ENCODE peak calls at places on chromosomes 1 and 21, in five cellular contexts. K is spleen, W is breast epithelium, I is body of pancreas, G is adrenal gland. B is an unnamed sample.

GRCh38 chr1:238660849-238661248 is 725.5 kb upstream of the CHRM3 start:
- DNase-seq in K (no peak), W (no peak), I (no peak), G (no peak), B (no peak)

GRCh38 chr1:217026506-217026905 is 303.3 kb upstream of the ESRRG start:
- DNase-seq in K (no peak), W (no peak), I (peak; percentile 12), G (no peak), B (no peak)

GRCh38 chr1:192732787-192733186 is 76.1 kb upstream of the RGS2 start:
- DNase-seq in K (no peak), W (no peak), I (no peak), G (no peak), B (no peak)

GRCh38 chr1:29808141-29808995 is 572.0 kb downstream of the PTPRU start:
- DNase-seq in K (no peak), W (no peak), I (no peak), G (peak; percentile 20), B (no peak)

GRCh38 chr1:100438375-100438774 is 86.1 kb downstream of the CDC14A start:
- DNase-seq in K (no peak), W (no peak), I (no peak), G (no peak), B (no peak)

GRCh38 chr1:156838972-156839371 is 19.9 kb downstream of the INSRR start:
- DNase-seq in K (peak; percentile 56), W (no peak), I (no peak), G (no peak), B (no peak)

GRCh38 chr21:36882776-36883175 is 83.7 kb downstream of the HLCS start:
- DNase-seq in K (no peak), W (no peak), I (no peak), G (no peak), B (no peak)

GRCh38 chr1:205963352-205963751 is 20.1 kb upstream of the SLC26A9 start:
- DNase-seq in K (no peak), W (no peak), I (no peak), G (no peak), B (no peak)

GRCh38 chr1:232428781-232429530 is 201.0 kb downstream of the SIPA1L2 start:
- DNase-seq in K (no peak), W (no peak), I (no peak), G (no peak), B (no peak)

GRCh38 chr1:40380817-40381216 is 7.3 kb downstream of the SMAP2 start:
- DNase-seq in K (no peak), W (no peak), I (no peak), G (no peak), B (no peak)

GRCh38 chr21:18245493-18245967 is 897 bp downstream of the CHODL start:
- DNase-seq in K (no peak), W (no peak), I (no peak), G (no peak), B (no peak)

GRCh38 chr1:231596337-231596791 is 30.2 kb upstream of the DISC1 start:
- DNase-seq in K (no peak), W (no peak), I (no peak), G (no peak), B (no peak)

GRCh38 chr1:107073493-107073892 is 17.0 kb downstream of the PRMT6 start:
- DNase-seq in K (no peak), W (no peak), I (no peak), G (no peak), B (no peak)

GRCh38 chr1:3968851-3969250 is 68.8 kb upstream of the C1orf174 start:
- DNase-seq in K (no peak), W (no peak), I (no peak), G (no peak), B (no peak)

GRCh38 chr1:75690547-75690946 is 34.0 kb upstream of the ACADM start:
- DNase-seq in K (no peak), W (no peak), I (no peak), G (no peak), B (no peak)

GRCh38 chr1:143625886-143626285 is 345.9 kb downstream of the FAM72C start:
- DNase-seq in K (no peak), W (no peak), I (no peak), G (no peak), B (no peak)

GRCh38 chr1:111618953-111619634 is 495 bp upstream of the RAP1A start:
- DNase-seq in K (peak; percentile 79), W (no peak), I (no peak), G (no peak), B (no peak)

GRCh38 chr1:11738783-11739182 is 2.8 kb downstream of the AGTRAP start:
- DNase-seq in K (peak; percentile 73), W (no peak), I (no peak), G (no peak), B (no peak)

GRCh38 chr1:241551759-241552638 is 19.8 kb downstream of the KMO start:
- DNase-seq in K (peak; percentile 88), W (no peak), I (no peak), G (peak; percentile 59), B (peak; percentile 43)

GRCh38 chr1:226405411-226405988 is 2.4 kb downstream of the PARP1 start:
- DNase-seq in K (peak; percentile 77), W (no peak), I (no peak), G (no peak), B (no peak)

GRCh38 chr1:82565546-82565945 is 764.8 kb downstream of the ADGRL2 start:
- DNase-seq in K (no peak), W (no peak), I (peak; percentile 13), G (no peak), B (peak; percentile 13)

GRCh38 chr1:66335859-66336640 is 197.9 kb upstream of the SGIP1 start:
- DNase-seq in K (peak; percentile 87), W (no peak), I (peak; percentile 29), G (peak; percentile 86), B (peak; percentile 73)

GRCh38 chr1:178502330-178502714 is 5.6 kb upstream of the CLEC20A start:
- DNase-seq in K (no peak), W (no peak), I (no peak), G (peak; percentile 33), B (no peak)

GRCh38 chr1:201307239-201307638 is 23.9 kb downstream of the PKP1 start:
- DNase-seq in K (no peak), W (no peak), I (no peak), G (no peak), B (no peak)

GRCh38 chr1:26378088-26378878 is 5.7 kb upstream of the ZNF683 start:
- DNase-seq in K (peak; percentile 86), W (no peak), I (no peak), G (peak; percentile 52), B (no peak)

GRCh38 chr1:206547104-206547503 is 39.8 kb downstream of the RASSF5 start:
- DNase-seq in K (peak; percentile 8), W (no peak), I (no peak), G (no peak), B (no peak)

GRCh38 chr1:113153116-113153803 is 80.3 kb downstream of the LRIG2 start:
- DNase-seq in K (no peak), W (no peak), I (peak; percentile 30), G (no peak), B (no peak)

GRCh38 chr1:168786476-168787330 is 57.7 kb upstream of the DPT start:
- DNase-seq in K (no peak), W (no peak), I (no peak), G (no peak), B (no peak)

GRCh38 chr1:171595324-171595723 is 26.7 kb upstream of the MYOCOS start:
- DNase-seq in K (no peak), W (no peak), I (no peak), G (no peak), B (no peak)

GRCh38 chr1:171596119-171596518 is 25.9 kb upstream of the MYOCOS start:
- DNase-seq in K (no peak), W (no peak), I (no peak), G (no peak), B (no peak)

GRCh38 chr1:171596705-171597104 is 25.3 kb upstream of the MYOCOS start:
- DNase-seq in K (no peak), W (no peak), I (no peak), G (no peak), B (no peak)

GRCh38 chr1:171600852-171601251 is 21.2 kb upstream of the MYOCOS start:
- DNase-seq in K (no peak), W (no peak), I (no peak), G (no peak), B (no peak)

DNA sequence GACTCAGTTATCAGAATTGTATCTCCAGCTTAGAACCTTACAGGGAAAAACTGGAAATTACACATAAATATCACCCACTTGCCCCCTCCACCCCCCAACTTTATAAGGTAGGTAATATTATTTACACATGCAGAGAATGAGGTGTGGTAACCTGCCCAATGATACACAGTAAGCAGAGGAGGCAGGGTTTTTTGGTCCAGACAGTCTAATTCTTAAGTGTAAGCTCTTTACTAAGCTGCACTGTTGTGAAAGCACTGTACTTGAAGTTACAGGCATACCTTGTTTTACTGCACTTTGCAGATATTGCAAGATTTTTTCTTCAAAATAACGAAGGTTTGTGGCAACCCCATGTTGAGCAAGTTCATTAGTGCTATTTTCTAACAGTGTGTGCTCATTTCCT is 24.8 kb upstream of the MYOCOS start:
- DNase-seq in K (no peak), W (no peak), I (no peak), G (no peak), B (no peak)
- TF ChIP-seq POLR2A in K (no peak), W (no peak), I (no peak), G (no peak), B (no peak)

DNA sequence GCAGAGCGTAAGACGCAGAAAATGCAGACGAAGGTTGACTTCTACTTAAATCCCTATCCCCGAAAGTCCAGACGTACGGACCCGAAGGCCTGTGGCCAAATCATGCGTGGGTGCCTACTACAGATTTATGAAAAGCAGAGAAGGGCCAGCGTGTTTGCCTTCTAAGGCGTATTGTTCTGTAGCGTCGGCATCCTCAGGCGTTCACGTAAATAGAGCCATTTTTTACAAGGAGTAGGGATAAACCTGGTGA is 241 bp upstream of the GIPC2 start:
- DNase-seq in K (no peak), W (no peak), I (peak; percentile 23), G (no peak), B (no peak)
- H3K4me3 ChIP-seq in K (peak overlapping the region; percentile 75), W (peak overlapping the region; percentile 75), I (peak overlapping the region; percentile 54), G (peak overlapping the region; percentile 63), B (peak overlapping the region; percentile 71)

GRCh38 chr1:159508951-159509350 is 26.9 kb downstream of the OR10J5 start:
- DNase-seq in K (no peak), W (no peak), I (no peak), G (no peak), B (no peak)

GRCh38 chr1:159509440-159510222 is 26.2 kb downstream of the OR10J5 start:
- DNase-seq in K (no peak), W (no peak), I (no peak), G (no peak), B (no peak)

DNA sequence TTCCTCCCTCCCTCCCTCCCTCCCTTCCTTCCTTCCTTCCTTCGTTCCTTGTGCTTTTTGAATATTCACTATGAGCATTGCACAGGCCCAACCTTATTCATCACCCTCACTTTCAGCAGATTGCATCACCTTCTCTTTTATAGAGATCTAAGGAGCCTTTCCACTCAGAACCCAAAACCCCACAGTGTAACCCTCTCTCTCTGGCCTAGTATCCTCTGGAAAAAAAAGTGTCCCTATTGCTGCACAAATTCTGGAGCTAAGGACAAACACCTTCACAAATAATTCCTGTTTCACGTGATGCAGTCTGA is 25.6 kb downstream of the OR10J5 start:
- DNase-seq in K (no peak), W (no peak), I (no peak), G (no peak), B (no peak)
- TF ChIP-seq POLR2A in K (no peak), W (no peak), I (no peak), G (no peak), B (no peak)

GRCh38 chr1:154193821-154194220 is 1.9 kb upstream of the TPM3 start:
- DNase-seq in K (no peak), W (peak; percentile 91), I (peak; percentile 88), G (no peak), B (no peak)

GRCh38 chr1:154199563-154199879 is 6.6 kb downstream of the CFAP141 start:
- DNase-seq in K (no peak), W (no peak), I (no peak), G (no peak), B (no peak)

GRCh38 chr1:154198756-154199562 is 7.1 kb upstream of the TPM3 start:
- DNase-seq in K (no peak), W (no peak), I (peak; percentile 42), G (peak; percentile 64), B (no peak)
- H3K4me3 ChIP-seq in K (no peak overlapping the region), W (peak overlapping the region; percentile 45), I (no peak overlapping the region), G (no peak overlapping the region), B (no peak overlapping the region)